ENCODE peak calls at places on chromosomes 7 and 10, in ten cellular contexts. N is thyroid gland, I is cardiac muscle cell, M is suprapubic skin, Z is foreskin fibroblast, S is body of pancreas, U is uterus, A is fibroblast of the aortic adventitia, P is heart left ventricle, H is epithelial cell of esophagus. O is an unnamed sample.

GRCh38 chr7:120554960-120555571 is 282.1 kb downstream of the KCND2 start:
- DNase-seq in N (peak), I (peak), M (no peak), Z (peak), S (peak), U (peak), A (peak), P (peak), H (peak), O (no peak)

GRCh38 chr10:99945286-99945685 is 64.5 kb downstream of the DNMBP start:
- DNase-seq in N (no peak), I (peak), M (no peak), Z (peak), S (peak), U (peak), A (peak), P (no peak), H (peak), O (peak)

GRCh38 chr10:15313844-15314243 is 57.2 kb downstream of the FAM171A1 start:
- DNase-seq in N (no peak), I (peak), M (no peak), Z (no peak), S (no peak), U (peak), A (peak), P (peak), H (no peak), O (no peak)

GRCh38 chr10:133179128-133179520 is 19.1 kb downstream of the KNDC1 start:
- DNase-seq in N (no peak), I (no peak), M (no peak), Z (no peak), S (peak), U (no peak), A (no peak), P (no peak), H (no peak), O (no peak)

GRCh38 chr10:80466724-80467326 is 12.7 kb downstream of the TSPAN14 start:
- DNase-seq in N (no peak), I (no peak), M (no peak), Z (no peak), S (no peak), U (no peak), A (no peak), P (no peak), H (no peak), O (no peak)

GRCh38 chr10:30074101-30074500 is 14.7 kb upstream of the JCAD start:
- DNase-seq in N (peak), I (no peak), M (no peak), Z (no peak), S (no peak), U (no peak), A (no peak), P (no peak), H (no peak), O (no peak)

GRCh38 chr10:88154596-88155250 is 291.3 kb downstream of the PTEN start:
- DNase-seq in N (no peak), I (no peak), M (no peak), Z (peak), S (no peak), U (peak), A (peak), P (no peak), H (peak), O (no peak)

GRCh38 chr10:108521827-108522503 is 1357.5 kb upstream of the SORCS1 start:
- DNase-seq in N (no peak), I (no peak), M (no peak), Z (no peak), S (peak), U (no peak), A (no peak), P (no peak), H (no peak), O (no peak)

GRCh38 chr7:147023390-147023914 is 906.9 kb downstream of the CNTNAP2 start:
- DNase-seq in N (no peak), I (no peak), M (no peak), Z (no peak), S (no peak), U (no peak), A (no peak), P (no peak), H (no peak), O (no peak)

GRCh38 chr7:70582921-70583895 is 548.7 kb upstream of the GALNT17 start:
- DNase-seq in N (no peak), I (no peak), M (no peak), Z (no peak), S (no peak), U (no peak), A (no peak), P (no peak), H (peak), O (no peak)

GRCh38 chr10:34109952-34110702 is 705.0 kb downstream of the PARD3 start:
- DNase-seq in N (no peak), I (peak), M (no peak), Z (no peak), S (no peak), U (no peak), A (peak), P (no peak), H (peak), O (no peak)

GRCh38 chr7:561631-562393 is 42.2 kb upstream of the PDGFA start:
- DNase-seq in N (no peak), I (no peak), M (no peak), Z (no peak), S (peak), U (no peak), A (no peak), P (no peak), H (no peak), O (no peak)

GRCh38 chr10:114316744-114317143 is 77.7 kb downstream of the VWA2 start:
- DNase-seq in N (no peak), I (no peak), M (peak), Z (no peak), S (no peak), U (no peak), A (no peak), P (no peak), H (no peak), O (no peak)

GRCh38 chr10:114323023-114323422 is 81.3 kb downstream of the AFAP1L2 start:
- DNase-seq in N (no peak), I (peak), M (no peak), Z (no peak), S (no peak), U (no peak), A (no peak), P (no peak), H (peak), O (no peak)

GRCh38 chr10:114322344-114322743 is 82.0 kb downstream of the AFAP1L2 start:
- DNase-seq in N (no peak), I (peak), M (no peak), Z (no peak), S (no peak), U (no peak), A (no peak), P (no peak), H (peak), O (no peak)

GRCh38 chr10:114319406-114320248 is 80.6 kb downstream of the VWA2 start:
- DNase-seq in N (no peak), I (no peak), M (no peak), Z (no peak), S (no peak), U (no peak), A (no peak), P (no peak), H (peak), O (no peak)

GRCh38 chr10:114320249-114321116 is 81.4 kb downstream of the VWA2 start:
- DNase-seq in N (peak), I (no peak), M (no peak), Z (no peak), S (no peak), U (no peak), A (no peak), P (no peak), H (peak), O (no peak)
- TF ChIP-seq CTCF in N (peak), I (no peak), M (no peak), Z (no peak), S (no peak), U (no peak), A (no peak), P (no peak), H (no peak), O (no peak)

DNA sequence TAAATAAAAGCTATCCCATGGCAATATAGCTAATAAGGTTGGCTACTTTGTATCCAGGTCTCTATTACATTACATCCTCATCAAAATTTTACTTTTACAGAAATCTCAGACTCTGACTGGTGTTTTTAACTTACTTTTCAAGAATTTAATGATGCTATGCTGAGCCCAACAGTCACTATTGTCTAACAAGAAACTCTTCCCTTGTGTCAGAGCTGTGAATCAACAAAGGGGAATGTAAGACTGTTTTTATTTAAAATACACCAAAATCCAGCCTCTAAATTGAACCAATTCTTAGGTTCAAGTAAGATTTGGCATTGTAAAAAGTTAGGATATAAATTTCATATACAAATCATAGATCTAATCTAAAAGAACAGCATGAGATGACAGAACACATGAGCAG is 7.0 kb downstream of the RTKN2 start:
- DNase-seq in N (no peak), I (no peak), M (no peak), Z (peak), S (no peak), U (no peak), A (peak), P (no peak), H (no peak), O (no peak)
- H3K4me3 ChIP-seq in N (no peak), I (no peak), M (no peak), Z (no peak), S (no peak), U (no peak), A (no peak), P (no peak), H (no peak), O (no peak)

GRCh38 chr10:123236122-123236521 is 81.9 kb downstream of the BUB3 start:
- DNase-seq in N (no peak), I (peak), M (no peak), Z (no peak), S (no peak), U (no peak), A (peak), P (no peak), H (no peak), O (no peak)
- TF ChIP-seq CTCF in N (no peak), I (peak), M (no peak), Z (no peak), S (no peak), U (no peak), A (peak), P (no peak), H (no peak), O (no peak)

GRCh38 chr10:31121797-31122586 is 90.3 kb upstream of the ZNF438 start:
- DNase-seq in N (no peak), I (no peak), M (no peak), Z (no peak), S (no peak), U (no peak), A (peak), P (no peak), H (no peak), O (no peak)
- H3K4me3 ChIP-seq in N (no peak), I (no peak), M (no peak), Z (no peak), S (no peak), U (no peak), A (no peak), P (no peak), H (no peak), O (no peak)

DNA sequence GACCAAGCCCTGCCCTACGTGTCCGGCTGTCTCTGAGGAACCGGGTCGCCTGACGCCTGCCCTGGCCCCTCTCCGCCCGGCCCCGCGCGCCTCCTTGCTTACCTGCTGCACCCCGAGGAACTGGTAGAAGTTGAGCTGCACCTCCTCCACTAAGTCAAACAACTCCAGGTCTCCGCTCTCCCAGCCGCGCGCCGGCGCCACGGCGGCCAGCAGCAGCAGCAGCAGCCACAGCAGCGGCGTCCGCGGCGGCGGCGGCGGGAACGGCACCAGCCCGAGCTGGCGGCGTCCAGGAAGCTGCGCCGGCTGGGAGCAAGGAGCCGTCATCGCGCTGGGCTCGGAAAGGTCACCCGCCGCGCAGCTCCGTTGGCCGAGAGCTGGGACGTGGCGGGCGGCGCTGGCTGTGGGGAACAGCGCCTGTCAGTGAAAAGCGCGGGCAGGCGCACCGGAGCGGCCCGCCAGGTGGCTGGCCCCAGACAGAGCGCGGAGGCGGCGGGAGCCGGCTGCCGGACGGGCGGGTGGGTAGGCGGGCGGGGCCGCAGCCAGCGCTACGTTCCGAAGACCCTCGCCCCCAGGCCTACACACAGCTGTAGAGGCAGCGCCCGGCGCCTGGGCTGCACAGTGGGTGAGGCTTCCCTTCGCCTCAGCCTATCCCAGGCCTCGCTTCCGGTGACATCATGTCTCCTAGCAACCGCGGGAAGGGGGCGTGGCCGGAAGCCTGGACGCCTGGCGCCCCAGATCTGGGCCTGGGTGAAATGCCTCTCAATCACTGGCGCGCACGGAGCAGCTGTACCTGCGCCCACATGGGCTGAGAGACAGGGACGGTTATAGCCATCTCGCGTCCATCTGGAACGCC is at the start of gene DNAJC1:
- DNase-seq in N (peak), I (peak), M (peak), Z (peak), S (peak), U (peak), A (peak), P (peak), H (peak), O (peak)
- TF ChIP-seq CTCF in N (peak), I (no peak), M (no peak), Z (no peak), S (peak), U (no peak), A (no peak), P (peak), H (no peak), O (no peak)

GRCh38 chr10:58518775-58519174 is 6.1 kb downstream of the BICC1 start:
- DNase-seq in N (no peak), I (no peak), M (no peak), Z (peak), S (peak), U (no peak), A (peak), P (no peak), H (no peak), O (no peak)

GRCh38 chr10:58515296-58515956 is 2.8 kb downstream of the BICC1 start:
- DNase-seq in N (no peak), I (no peak), M (no peak), Z (no peak), S (no peak), U (no peak), A (peak), P (no peak), H (no peak), O (no peak)

GRCh38 chr10:58516118-58516517 is 3.4 kb downstream of the BICC1 start:
- DNase-seq in N (no peak), I (peak), M (no peak), Z (no peak), S (no peak), U (no peak), A (peak), P (no peak), H (no peak), O (no peak)

GRCh38 chr10:58517071-58517470 is 4.4 kb downstream of the BICC1 start:
- DNase-seq in N (no peak), I (no peak), M (no peak), Z (no peak), S (no peak), U (no peak), A (no peak), P (no peak), H (no peak), O (no peak)

GRCh38 chr10:58517481-58518355 is 5.0 kb downstream of the BICC1 start:
- DNase-seq in N (no peak), I (no peak), M (no peak), Z (no peak), S (no peak), U (no peak), A (no peak), P (no peak), H (no peak), O (no peak)
- H3K4me3 ChIP-seq in N (no peak), I (no peak), M (no peak), Z (no peak), S (no peak), U (no peak), A (peak), P (no peak), H (no peak), O (no peak)

GRCh38 chr7:151087247-151088018 is 1.2 kb downstream of the AGAP3 start:
- DNase-seq in N (peak), I (peak), M (no peak), Z (peak), S (peak), U (peak), A (peak), P (peak), H (peak), O (no peak)
- TF ChIP-seq CTCF in N (peak), I (peak), M (no peak), Z (no peak), S (no peak), U (peak), A (no peak), P (peak), H (no peak), O (peak)